ENCODE peak calls at places on chromosome 15, in seven cellular contexts. F, A, G, Z, X, E and U are unnamed samples. For H3K4me1, the result is how much of the 10 kb centered on the place peaks cover.

GRCh38 chr15:71677766-71678165 is 132.6 kb upstream of the NR2E3 start:
- DNase-seq in E (no peak), Z (no peak), F (no peak), X (no peak), A (no peak), G (no peak), U (no peak)

GRCh38 chr15:60006203-60006782 is 2.2 kb downstream of the FOXB1 start:
- DNase-seq in A (no peak), F (peak), G (peak), X (peak), Z (no peak), E (peak), U (peak)

GRCh38 chr15:55407631-55407948 is 569 bp downstream of the CCPG1 start:
- DNase-seq in G (no peak), A (no peak), X (no peak), Z (peak), F (no peak), E (no peak), U (no peak)

GRCh38 chr15:31452595-31453557 is 126.2 kb downstream of the KLF13 start:
- DNase-seq in F (peak), Z (no peak), A (no peak), E (peak), G (no peak), X (peak), U (no peak)

GRCh38 chr15:78875107-78875914 is 2.6 kb downstream of the MORF4L1 start:
- DNase-seq in E (no peak), X (no peak), A (no peak), G (no peak), Z (no peak), F (no peak), U (no peak)

GRCh38 chr15:90451215-90451850 is 63.3 kb downstream of the IQGAP1 start:
- DNase-seq in E (no peak), Z (peak), G (peak), F (peak), A (no peak), X (no peak), U (no peak)

GRCh38 chr15:94674251-94674650 is 442.9 kb downstream of the MCTP2 start:
- DNase-seq in E (no peak), X (no peak), F (no peak), A (no peak), Z (peak), G (no peak), U (no peak)

GRCh38 chr15:101583284-101583683 is 68.9 kb downstream of the TM2D3 start:
- DNase-seq in F (no peak), A (no peak), G (no peak), E (no peak), Z (no peak), X (no peak), U (no peak)

GRCh38 chr15:89167267-89168176 is 53.9 kb downstream of the RLBP1 start:
- DNase-seq in Z (peak), G (peak), F (no peak), E (no peak), A (peak), X (no peak), U (peak)

GRCh38 chr15:64247535-64247905 is 84.7 kb upstream of the PPIB start:
- DNase-seq in E (no peak), G (no peak), F (no peak), A (no peak), X (no peak), Z (no peak), U (no peak)

GRCh38 chr15:73346735-73347312 is 21.9 kb downstream of the HCN4 start:
- DNase-seq in X (peak), G (peak), F (peak), E (peak), Z (peak), A (no peak), U (peak)

GRCh38 chr15:77507911-77508310 is 87.2 kb downstream of the HMG20A start:
- DNase-seq in E (no peak), Z (peak), F (no peak), A (no peak), G (no peak), X (no peak), U (no peak)

GRCh38 chr15:90801803-90802202 is 66.6 kb upstream of the FURIN start:
- DNase-seq in G (no peak), Z (no peak), A (no peak), X (no peak), E (no peak), F (no peak), U (no peak)

DNA sequence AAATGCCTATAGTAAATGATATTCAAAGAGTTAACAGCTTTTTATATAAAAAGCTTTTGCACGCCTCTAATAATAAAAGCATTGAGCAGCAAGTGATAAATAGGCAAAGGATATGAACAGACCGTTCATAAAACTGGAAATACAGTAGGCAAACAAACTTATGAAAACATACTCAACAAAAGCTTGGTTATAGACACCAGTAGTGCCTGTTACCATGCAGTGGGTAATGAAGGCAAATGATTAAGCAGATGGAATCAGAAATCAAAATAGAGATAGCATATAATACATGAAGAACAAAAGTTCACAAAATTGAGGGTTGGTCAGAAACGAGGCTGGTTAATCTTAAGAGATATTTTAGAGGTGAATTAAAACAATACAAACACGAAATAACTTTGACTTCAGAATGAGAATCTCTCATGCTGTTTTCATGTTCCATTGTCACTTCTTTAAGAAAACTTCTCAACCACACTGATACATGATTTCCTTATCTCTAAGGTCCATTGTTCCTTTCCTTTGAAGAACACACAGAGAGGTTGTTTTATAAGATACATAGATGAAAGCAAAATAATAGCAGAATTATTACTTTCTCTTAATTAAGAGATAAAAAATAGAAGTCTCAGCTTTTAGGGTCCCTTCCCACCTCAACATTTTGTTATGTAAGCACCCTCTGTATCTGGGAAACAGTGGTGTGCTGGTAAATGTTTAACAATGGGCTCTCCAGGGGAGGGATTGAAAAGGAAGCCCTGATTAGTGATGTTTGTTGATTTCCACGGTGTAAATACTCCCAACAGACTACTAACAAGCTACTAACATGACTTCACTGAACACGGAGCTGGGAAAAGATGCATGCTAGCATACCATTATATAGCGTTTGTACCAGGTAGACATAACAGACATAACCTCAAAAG is 12.6 kb downstream of the RASGRP1 start:
- DNase-seq in A (no peak), F (no peak), E (no peak), G (no peak), X (no peak), Z (no peak), U (no peak)
- H3K4me1 ChIP-seq in A (under half), F (under half), E (under half), G (under half), X (half or more), Z (under half), U (under half)

GRCh38 chr15:74525946-74526345 is 15.1 kb upstream of the ARID3B start:
- DNase-seq in A (no peak), Z (peak), G (no peak), E (no peak), X (no peak), F (no peak), U (no peak)
- H3K27ac ChIP-seq in A (no peak), Z (peak), G (no peak), E (no peak), X (no peak), F (no peak), U (no peak)

DNA sequence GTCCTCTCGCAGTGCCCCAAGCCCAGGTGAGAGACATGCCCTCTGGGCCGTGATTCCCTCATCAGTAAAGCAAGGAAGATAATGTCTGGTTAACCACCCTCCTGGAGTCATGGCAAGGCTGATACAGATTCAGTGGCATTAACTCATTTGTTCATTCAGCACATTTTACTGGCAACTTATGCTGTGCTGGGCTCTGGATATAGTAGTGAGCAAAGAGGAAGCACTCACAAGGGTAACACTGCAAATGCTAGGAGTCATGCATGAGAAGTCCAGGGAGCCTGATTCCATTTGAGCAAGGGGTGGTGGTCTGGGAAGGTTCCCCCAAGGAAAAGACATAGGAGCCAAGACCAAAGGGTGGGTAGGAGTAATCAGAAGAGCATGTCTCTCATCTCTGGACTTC is 50.2 kb downstream of the SMAD3 start:
- DNase-seq in X (no peak), Z (no peak), E (no peak), F (no peak), G (no peak), A (no peak), U (no peak)
- H3K4me1 ChIP-seq in X (half or more), Z (under half), E (under half), F (under half), G (under half), A (half or more), U (under half)

GRCh38 chr15:61659571-61660190 is 400.6 kb downstream of the VPS13C start:
- DNase-seq in A (no peak), X (no peak), E (no peak), Z (no peak), F (no peak), G (no peak), U (no peak)
- H3K27ac ChIP-seq in A (no peak), X (no peak), E (no peak), Z (no peak), F (no peak), G (no peak), U (no peak)

GRCh38 chr15:41561104-41561776 is 2.2 kb downstream of the TYRO3 start:
- DNase-seq in Z (no peak), F (no peak), G (no peak), X (no peak), E (no peak), A (no peak), U (peak)

GRCh38 chr15:41562784-41563198 is 3.8 kb downstream of the TYRO3 start:
- DNase-seq in Z (peak), A (no peak), F (no peak), G (peak), E (no peak), X (no peak), U (no peak)

GRCh38 chr15:41561777-41562145 is 2.7 kb downstream of the TYRO3 start:
- DNase-seq in F (peak), A (no peak), E (no peak), X (no peak), G (peak), Z (peak), U (peak)

GRCh38 chr15:41564286-41564959 is 5.4 kb downstream of the TYRO3 start:
- DNase-seq in Z (no peak), A (no peak), X (no peak), E (no peak), F (peak), G (no peak), U (no peak)

GRCh38 chr15:41562258-41562657 is 3.2 kb downstream of the TYRO3 start:
- DNase-seq in E (no peak), Z (no peak), G (no peak), F (no peak), A (no peak), X (no peak), U (no peak)
- H3K4me1 ChIP-seq in E (under half), Z (under half), G (under half), F (under half), A (under half), X (under half), U (under half)

GRCh38 chr15:95713315-95713714 is 617.2 kb upstream of the NR2F2 start:
- DNase-seq in E (no peak), Z (no peak), A (no peak), F (no peak), X (no peak), G (no peak), U (no peak)

GRCh38 chr15:95718441-95718840 is 612.1 kb upstream of the NR2F2 start:
- DNase-seq in Z (no peak), G (no peak), A (no peak), E (no peak), F (no peak), X (no peak), U (no peak)

GRCh38 chr15:95715919-95716318 is 614.6 kb upstream of the NR2F2 start:
- DNase-seq in X (no peak), G (no peak), F (no peak), A (no peak), E (no peak), Z (peak), U (no peak)

GRCh38 chr15:95715116-95715888 is 615.2 kb upstream of the NR2F2 start:
- DNase-seq in A (no peak), G (no peak), X (no peak), Z (no peak), F (no peak), E (no peak), U (no peak)

DNA sequence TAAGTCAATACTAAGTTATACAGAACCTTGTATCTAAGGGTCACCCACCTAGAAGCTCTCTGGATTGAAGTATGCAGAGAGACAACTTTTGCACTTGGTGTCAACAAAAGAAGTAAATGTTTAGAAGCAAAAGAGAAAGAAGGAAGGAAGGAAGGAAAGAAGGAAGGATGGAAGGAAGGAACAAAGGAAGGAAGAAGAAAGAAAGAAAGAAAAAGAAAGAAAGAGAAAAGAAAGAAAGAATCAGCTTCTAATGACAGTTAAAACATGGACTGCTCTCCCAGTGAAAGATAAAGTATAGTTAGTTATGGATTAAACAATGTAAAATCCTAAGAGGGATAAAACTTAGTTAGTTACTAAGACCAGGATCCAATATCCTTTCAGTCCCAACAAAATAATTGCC is 613.8 kb upstream of the NR2F2 start:
- DNase-seq in E (no peak), A (no peak), Z (no peak), G (no peak), F (no peak), X (no peak), U (no peak)
- H3K27ac ChIP-seq in E (no peak), A (no peak), Z (no peak), G (no peak), F (no peak), X (no peak), U (no peak)

GRCh38 chr15:68426149-68426548 is 5.8 kb downstream of the ITGA11 start:
- DNase-seq in A (no peak), Z (no peak), E (no peak), X (no peak), F (no peak), G (no peak), U (no peak)

GRCh38 chr15:68427366-68427765 is 4.6 kb downstream of the ITGA11 start:
- DNase-seq in G (no peak), F (no peak), X (no peak), E (no peak), A (no peak), Z (peak), U (no peak)

GRCh38 chr15:68425428-68426060 is 6.4 kb downstream of the ITGA11 start:
- DNase-seq in E (no peak), X (no peak), Z (no peak), F (no peak), G (no peak), A (no peak), U (no peak)

GRCh38 chr15:68423359-68424028 is 8.5 kb downstream of the ITGA11 start:
- DNase-seq in F (no peak), A (no peak), Z (no peak), E (no peak), X (no peak), G (no peak), U (no peak)

GRCh38 chr15:68424754-68425390 is 7.1 kb downstream of the ITGA11 start:
- DNase-seq in E (peak), G (no peak), X (no peak), F (no peak), Z (peak), A (no peak), U (no peak)
- H3K4me1 ChIP-seq in E (under half), G (under half), X (under half), F (under half), Z (half or more), A (under half), U (under half)

GRCh38 chr15:70318996-70319465 is 221.3 kb upstream of the TLE3 start:
- DNase-seq in Z (peak), F (no peak), E (no peak), A (no peak), X (no peak), G (peak), U (no peak)
- H3K27ac ChIP-seq in Z (peak), F (no peak), E (no peak), A (no peak), X (no peak), G (no peak), U (no peak)